ENCODE peak calls at places on chromosomes 11 and 22, in seven cellular contexts. M is neural progenitor cell; N is frontal cortex; V is endothelial cell; I is activated CD8-positive, alpha-beta memory T cell treated with anti-CD3 and anti-CD28 coated beads for 24 hours; K is IMR-90; Q is NCI-H1105. G is an unnamed sample.

GRCh38 chr11:31804439-31805036 is 6.6 kb downstream of the PAX6 start:
- DNase-seq in M (peak; percentile 66), Q (no peak), K (no peak), V (no peak), N (peak; percentile 36), I (no peak), G (peak; percentile 25)

GRCh38 chr22:49366437-49366836 is 461.2 kb downstream of the BRD1 start:
- DNase-seq in K (no peak), M (no peak), Q (no peak), I (no peak), V (peak; percentile 0), N (no peak), G (no peak)

GRCh38 chr11:33257160-33257896 is at the start of gene HIPK3:
- DNase-seq in N (peak; percentile 86), I (peak; percentile 91), Q (peak; percentile 81), K (peak; percentile 68), V (peak; percentile 89), M (peak; percentile 94), G (peak; percentile 73)

GRCh38 chr11:60831501-60832079 is 10.3 kb upstream of the CCDC86 start:
- DNase-seq in K (peak; percentile 42), I (no peak), V (no peak), Q (peak; percentile 64), N (no peak), M (no peak), G (no peak)

GRCh38 chr11:76083563-76084451 is 122.5 kb downstream of the WNT11 start:
- DNase-seq in N (no peak), Q (no peak), V (no peak), I (no peak), M (no peak), K (no peak), G (no peak)

GRCh38 chr11:2277933-2278523 is 7.6 kb upstream of the ASCL2 start:
- DNase-seq in K (no peak), M (no peak), Q (no peak), N (no peak), V (no peak), I (no peak), G (no peak)

GRCh38 chr22:28951969-28952521 is 68.7 kb downstream of the ZNRF3 start:
- DNase-seq in N (no peak), M (peak; percentile 59), I (no peak), Q (no peak), K (peak; percentile 39), V (no peak), G (no peak)

GRCh38 chr22:37991738-37992442 is 7.5 kb upstream of the SOX10 start:
- DNase-seq in Q (no peak), V (no peak), M (no peak), N (no peak), I (no peak), K (peak; percentile 15), G (no peak)

GRCh38 chr11:68932358-68932757 is 28.7 kb downstream of the IGHMBP2 start:
- DNase-seq in Q (no peak), N (no peak), V (no peak), M (no peak), I (no peak), K (no peak), G (no peak)

GRCh38 chr11:78343303-78343702 is 74.3 kb downstream of the GAB2 start:
- DNase-seq in M (no peak), Q (no peak), N (no peak), I (no peak), V (no peak), K (no peak), G (no peak)

GRCh38 chr22:41201146-41201545 is 4.0 kb upstream of the L3MBTL2 start:
- DNase-seq in Q (no peak), K (no peak), M (no peak), N (no peak), I (no peak), V (no peak), G (no peak)